ENCODE peak calls at places on chromosomes 6 and 20, in nine cellular contexts. U is endothelial cell of umbilical vein, X is NB4, V is right lobe of liver, D is GM12892, T is H1, E is HCT116, K is transverse colon, W is IMR-90. G is an unnamed sample.

GRCh38 chr6:140052757-140053729 is 678.6 kb upstream of the CITED2 start:
- DNase-seq in U (peak; percentile 26), X (peak; percentile 41), V (no peak), D (no peak), T (no peak), E (no peak), K (no peak), W (peak; percentile 59), G (peak; percentile 18)

GRCh38 chr20:11850901-11851300 is 66.8 kb upstream of the BTBD3 start:
- DNase-seq in U (no peak), X (no peak), V (no peak), D (no peak), T (no peak), E (peak; percentile 10), K (no peak), W (peak; percentile 68), G (no peak)

GRCh38 chr20:61704661-61705060 is 361.0 kb downstream of the TAF4 start:
- DNase-seq in U (no peak), X (no peak), V (no peak), D (no peak), T (no peak), E (no peak), K (no peak), W (no peak), G (no peak)

GRCh38 chr20:13041574-13042457 is 33.0 kb downstream of the SPTLC3 start:
- DNase-seq in U (no peak), X (no peak), V (no peak), D (no peak), T (no peak), E (no peak), K (no peak), W (peak; percentile 35), G (no peak)

GRCh38 chr20:11153819-11154218 is 480.0 kb upstream of the JAG1 start:
- DNase-seq in U (no peak), X (no peak), V (no peak), D (no peak), T (no peak), E (no peak), K (no peak), W (peak; percentile 43), G (no peak)

GRCh38 chr6:81171991-81172740 is 580.3 kb downstream of the TENT5A start:
- DNase-seq in U (peak; percentile 28), X (no peak), V (no peak), D (no peak), T (no peak), E (peak; percentile 15), K (no peak), W (peak; percentile 36), G (no peak)

GRCh38 chr6:2030682-2031244 is 214.6 kb downstream of the GMDS start:
- DNase-seq in U (peak; percentile 51), X (no peak), V (no peak), D (no peak), T (no peak), E (no peak), K (no peak), W (peak; percentile 31), G (no peak)

GRCh38 chr6:70706491-70707123 is 38.9 kb downstream of the SMAP1 start:
- DNase-seq in U (peak; percentile 60), X (peak; percentile 63), V (no peak), D (no peak), T (no peak), E (peak; percentile 26), K (no peak), W (peak; percentile 58), G (peak; percentile 55)

GRCh38 chr6:16982827-16983226 is 119.0 kb upstream of the STMND1 start:
- DNase-seq in U (no peak), X (no peak), V (no peak), D (no peak), T (no peak), E (no peak), K (no peak), W (peak; percentile 99), G (no peak)

GRCh38 chr20:51461306-51461705 is 81.2 kb downstream of the NFATC2 start:
- DNase-seq in U (no peak), X (peak; percentile 90), V (no peak), D (no peak), T (no peak), E (no peak), K (no peak), W (no peak), G (no peak)

GRCh38 chr20:10705801-10706459 is 32.1 kb upstream of the JAG1 start:
- DNase-seq in U (no peak), X (no peak), V (no peak), D (no peak), T (no peak), E (peak; percentile 85), K (peak; percentile 36), W (no peak), G (no peak)

GRCh38 chr6:95614094-95614493 is 36.8 kb downstream of the MANEA start:
- DNase-seq in U (no peak), X (no peak), V (no peak), D (no peak), T (no peak), E (no peak), K (no peak), W (peak; percentile 36), G (no peak)

GRCh38 chr6:22717906-22718305 is 148.5 kb downstream of the HDGFL1 start:
- DNase-seq in U (no peak), X (no peak), V (no peak), D (no peak), T (no peak), E (no peak), K (peak; percentile 39), W (no peak), G (no peak)

GRCh38 chr6:73733791-73734190 is 37.8 kb downstream of the CD109 start:
- DNase-seq in U (no peak), X (no peak), V (no peak), D (no peak), T (no peak), E (no peak), K (no peak), W (peak; percentile 31), G (no peak)

GRCh38 chr6:159184559-159184958 is 15.4 kb downstream of the FNDC1 start:
- DNase-seq in U (no peak), X (no peak), V (no peak), D (no peak), T (no peak), E (no peak), K (no peak), W (no peak), G (no peak)

GRCh38 chr6:161228096-161228495 is 45.8 kb downstream of the AGPAT4 start:
- DNase-seq in U (no peak), X (no peak), V (no peak), D (no peak), T (no peak), E (no peak), K (no peak), W (no peak), G (no peak)

GRCh38 chr6:142702501-142703460 is 242.2 kb downstream of the HIVEP2 start:
- DNase-seq in U (peak; percentile 66), X (peak; percentile 92), V (peak; percentile 58), D (no peak), T (no peak), E (no peak), K (peak; percentile 24), W (no peak), G (no peak)
- TF ChIP-seq POLR2A in U (no peak), X (no peak), V (no peak), D (no peak), T (no peak), E (no peak), K (peak; percentile 16), W (no peak), G (no peak)

GRCh38 chr6:37059344-37060194 is 54.1 kb downstream of the FGD2 start:
- DNase-seq in U (peak; percentile 77), X (peak; percentile 76), V (peak; percentile 70), D (no peak), T (no peak), E (peak; percentile 96), K (peak; percentile 75), W (peak; percentile 97), G (peak; percentile 81)
- TF ChIP-seq POLR2A in U (no peak), X (no peak), V (peak; percentile 34), D (no peak), T (peak; percentile 78), E (no peak), K (no peak), W (peak; percentile 63), G (peak; percentile 29)

GRCh38 chr6:6006428-6007310 is at the start of gene NRN1:
- DNase-seq in U (peak; percentile 41), X (no peak), V (no peak), D (no peak), T (no peak), E (no peak), K (no peak), W (no peak), G (no peak)

GRCh38 chr6:6007311-6008113 is 787 bp upstream of the NRN1 start:
- DNase-seq in U (peak; percentile 50), X (peak; percentile 65), V (no peak), D (no peak), T (no peak), E (no peak), K (no peak), W (no peak), G (peak; percentile 26)

GRCh38 chr6:6008114-6008647 is 1.5 kb upstream of the NRN1 start:
- DNase-seq in U (no peak), X (no peak), V (no peak), D (no peak), T (no peak), E (no peak), K (no peak), W (no peak), G (no peak)

GRCh38 chr6:6005467-6006427 is 978 bp downstream of the NRN1 start:
- DNase-seq in U (peak; percentile 24), X (no peak), V (no peak), D (no peak), T (no peak), E (no peak), K (no peak), W (no peak), G (no peak)

DNA sequence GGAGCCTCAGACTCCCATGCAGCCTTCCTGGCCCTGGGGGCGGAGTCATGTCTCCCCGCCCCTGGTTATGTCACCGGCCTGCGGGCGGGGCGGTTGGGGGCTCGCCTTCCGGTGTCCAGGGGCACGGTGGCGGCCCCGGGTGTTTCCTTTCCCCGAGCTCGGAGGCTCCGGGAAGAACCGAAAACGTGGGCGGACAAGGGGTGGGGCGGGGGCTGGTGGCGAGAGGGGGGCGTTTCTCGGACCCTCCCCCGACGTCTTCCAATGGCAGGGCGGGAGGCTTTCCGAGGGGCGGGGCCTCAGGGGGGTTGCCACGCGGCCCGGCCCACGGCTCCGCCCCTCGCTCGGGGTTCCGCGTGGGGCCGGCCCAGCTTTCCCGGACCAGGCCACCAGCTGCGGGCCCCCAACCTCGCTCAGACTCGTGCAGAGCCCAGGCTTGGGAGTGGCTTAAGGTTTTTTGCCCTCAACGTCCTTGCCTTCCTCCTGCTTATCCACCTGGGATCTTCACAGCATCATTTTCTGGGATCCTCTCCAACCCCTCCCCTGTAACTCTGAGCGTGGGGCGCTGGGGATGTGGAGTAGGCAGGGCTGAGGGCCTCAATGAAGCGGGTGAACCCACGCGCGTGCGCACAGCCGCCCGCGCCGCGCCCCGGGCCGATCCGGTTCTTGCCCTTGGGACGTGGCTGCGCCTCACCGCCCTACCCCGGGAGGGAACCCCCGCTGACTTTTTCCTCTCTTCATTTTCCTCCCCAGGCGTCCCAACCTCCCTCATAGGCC is 2.1 kb upstream of the NRN1 start:
- DNase-seq in U (peak; percentile 86), X (peak; percentile 88), V (peak; percentile 88), D (peak; percentile 70), T (no peak), E (peak; percentile 36), K (peak; percentile 66), W (no peak), G (peak; percentile 65)
- TF ChIP-seq POLR2A in U (no peak), X (no peak), V (no peak), D (no peak), T (no peak), E (no peak), K (no peak), W (no peak), G (no peak)

GRCh38 chr6:50843842-50844241 is 25.2 kb downstream of the TFAP2B start:
- DNase-seq in U (no peak), X (no peak), V (no peak), D (no peak), T (no peak), E (no peak), K (no peak), W (no peak), G (peak; percentile 5)
- TF ChIP-seq POLR2A in U (no peak), X (no peak), V (no peak), D (no peak), T (no peak), E (no peak), K (no peak), W (no peak), G (no peak)